ENCODE peak calls at places on chromosomes 4 and X, in six cellular contexts. K is A549, P is K562, C is SK-N-SH, Z is HCT116, R is HepG2. G is an unnamed sample.

GRCh38 chr4:143700420-143701352 is at the start of gene FREM3:
- DNase-seq in K (no peak), P (no peak), C (peak), Z (no peak), R (no peak), G (no peak)

GRCh38 chr4:39357002-39357401 is 9.2 kb downstream of the RFC1 start:
- DNase-seq in K (no peak), P (no peak), C (no peak), Z (no peak), R (no peak), G (peak)

GRCh38 chr4:77035153-77035552 is 40.6 kb downstream of the CCNI start:
- DNase-seq in K (no peak), P (no peak), C (no peak), Z (no peak), R (no peak), G (no peak)

GRCh38 chr4:124641715-124642380 is 70.7 kb downstream of the ANKRD50 start:
- DNase-seq in K (peak), P (no peak), C (no peak), Z (peak), R (no peak), G (peak)

GRCh38 chr4:6556263-6556662 is 18.7 kb upstream of the MAN2B2 start:
- DNase-seq in K (no peak), P (no peak), C (no peak), Z (no peak), R (no peak), G (no peak)

GRCh38 chr4:73676136-73676535 is 55.9 kb upstream of the RASSF6 start:
- DNase-seq in K (no peak), P (no peak), C (no peak), Z (no peak), R (no peak), G (no peak)

GRCh38 chrX:153944140-153944799 is at the start of gene RENBP:
- DNase-seq in K (no peak), P (peak), C (peak), Z (no peak), R (no peak), G (no peak)

GRCh38 chrX:63421411-63421810 is 70.3 kb upstream of the SPIN4 start:
- DNase-seq in K (no peak), P (no peak), C (no peak), Z (no peak), R (no peak), G (no peak)

GRCh38 chr4:56803473-56803872 is 18.0 kb downstream of the SPINK2 start:
- DNase-seq in K (no peak), P (no peak), C (no peak), Z (no peak), R (no peak), G (peak)

GRCh38 chr4:37623125-37623524 is 63.1 kb downstream of the RELL1 start:
- DNase-seq in K (no peak), P (no peak), C (no peak), Z (no peak), R (no peak), G (no peak)

GRCh38 chrX:130053236-130053635 is 57.1 kb downstream of the ELF4 start:
- DNase-seq in K (no peak), P (no peak), C (no peak), Z (no peak), R (no peak), G (no peak)

GRCh38 chrX:120485562-120486520 is 16.7 kb upstream of the LAMP2 start:
- DNase-seq in K (peak), P (peak), C (peak), Z (peak), R (peak), G (peak)

GRCh38 chr4:138671606-138672084 is 343.9 kb upstream of the NOCT start:
- DNase-seq in K (no peak), P (peak), C (no peak), Z (no peak), R (no peak), G (no peak)

GRCh38 chr4:167021545-167022155 is 212.6 kb downstream of the SPOCK3 start:
- DNase-seq in K (peak), P (peak), C (peak), Z (peak), R (peak), G (peak)

GRCh38 chrX:78314561-78314960 is 12.8 kb downstream of the CYSLTR1 start:
- DNase-seq in K (no peak), P (no peak), C (no peak), Z (no peak), R (no peak), G (peak)

GRCh38 chr4:75653845-75654503 is 19.2 kb downstream of the G3BP2 start:
- DNase-seq in K (peak), P (peak), C (peak), Z (no peak), R (peak), G (no peak)

GRCh38 chr4:8737601-8738279 is 133.9 kb downstream of the HMX1 start:
- DNase-seq in K (no peak), P (no peak), C (peak), Z (no peak), R (no peak), G (no peak)

GRCh38 chr4:24266951-24267577 is 317.3 kb downstream of the DHX15 start:
- DNase-seq in K (no peak), P (no peak), C (no peak), Z (no peak), R (no peak), G (no peak)

GRCh38 chr4:123952530-123953274 is 556.1 kb downstream of the SPRY1 start:
- DNase-seq in K (no peak), P (no peak), C (no peak), Z (no peak), R (no peak), G (no peak)

GRCh38 chrX:140132937-140133336 is 167.6 kb upstream of the CXorf66 start:
- DNase-seq in K (no peak), P (no peak), C (no peak), Z (no peak), R (no peak), G (no peak)

GRCh38 chr4:153485860-153486259 is 19.7 kb downstream of the TMEM131L start:
- DNase-seq in K (no peak), P (no peak), C (no peak), Z (no peak), R (no peak), G (no peak)

GRCh38 chr4:128517739-128518510 is 230.3 kb upstream of the PGRMC2 start:
- DNase-seq in K (peak), P (peak), C (peak), Z (peak), R (peak), G (peak)

GRCh38 chrX:8484360-8484759 is 19.7 kb downstream of the VCX3B start:
- DNase-seq in K (no peak), P (no peak), C (no peak), Z (no peak), R (no peak), G (no peak)

GRCh38 chr4:124253080-124253479 is 459.5 kb downstream of the ANKRD50 start:
- DNase-seq in K (no peak), P (no peak), C (no peak), Z (no peak), R (no peak), G (no peak)

GRCh38 chrX:12145402-12145801 is 7.1 kb downstream of the FRMPD4 start:
- DNase-seq in K (no peak), P (no peak), C (no peak), Z (no peak), R (no peak), G (no peak)

GRCh38 chr4:61273237-61273636 is 73.1 kb downstream of the ADGRL3 start:
- DNase-seq in K (peak), P (no peak), C (no peak), Z (no peak), R (no peak), G (peak)
- TF ChIP-seq MAX in K (no peak), P (no peak), C (no peak), Z (no peak), R (no peak), G (no peak)

GRCh38 chr4:1512081-1512737 is 106.0 kb upstream of the NKX1-1 start:
- DNase-seq in K (no peak), P (no peak), C (no peak), Z (no peak), R (no peak), G (no peak)
- H3K4me3 ChIP-seq in K (no peak), P (no peak), C (no peak), Z (no peak), R (no peak), G (no peak)

DNA sequence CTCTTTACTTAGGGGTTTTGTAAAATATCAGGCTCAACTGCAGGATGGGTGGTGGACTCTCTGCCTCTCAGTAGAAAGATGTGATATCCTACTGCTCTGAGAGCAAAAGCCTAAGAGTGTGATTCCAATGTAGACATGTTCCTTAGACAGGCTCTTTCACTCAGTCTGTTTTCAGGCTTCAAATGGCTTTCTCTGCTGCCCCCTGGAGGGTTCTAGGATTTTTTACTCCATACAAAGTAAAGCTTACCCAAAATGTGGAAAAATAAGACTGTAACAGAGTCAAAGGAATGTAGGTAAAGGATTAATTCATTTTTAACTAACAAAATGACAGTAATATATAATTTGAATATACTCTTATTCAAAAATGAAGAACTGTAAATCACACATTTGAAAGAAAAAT is 32.1 kb downstream of the ZGRF1 start:
- DNase-seq in K (peak), P (peak), C (peak), Z (peak), R (peak), G (peak)
- TF ChIP-seq MAX in K (no peak), P (no peak), C (no peak), Z (no peak), R (no peak), G (no peak)

GRCh38 chrX:19746919-19747671 is 140.3 kb downstream of the SH3KBP1 start:
- DNase-seq in K (no peak), P (no peak), C (no peak), Z (no peak), R (peak), G (no peak)
- H3K4me3 ChIP-seq in K (no peak), P (no peak), C (no peak), Z (no peak), R (no peak), G (no peak)

GRCh38 chr4:184795214-184795844 is 30.4 kb downstream of the ACSL1 start:
- DNase-seq in K (no peak), P (no peak), C (no peak), Z (no peak), R (no peak), G (no peak)
- TF ChIP-seq MAX in K (no peak), P (no peak), C (no peak), Z (no peak), R (no peak), G (no peak)

GRCh38 chrX:48574270-48575266 is at the start of gene RBM3:
- DNase-seq in K (peak), P (peak), C (peak), Z (peak), R (peak), G (peak)

GRCh38 chrX:48576108-48576507 is 1.8 kb downstream of the RBM3 start:
- DNase-seq in K (no peak), P (peak), C (no peak), Z (no peak), R (no peak), G (no peak)

GRCh38 chrX:48578661-48579128 is 4.4 kb downstream of the RBM3 start:
- DNase-seq in K (no peak), P (no peak), C (no peak), Z (no peak), R (no peak), G (no peak)

GRCh38 chrX:48573690-48574269 is 504 bp upstream of the RBM3 start:
- DNase-seq in K (no peak), P (peak), C (peak), Z (no peak), R (no peak), G (no peak)

GRCh38 chrX:48575642-48576041 is 1.4 kb downstream of the RBM3 start:
- DNase-seq in K (no peak), P (peak), C (no peak), Z (no peak), R (no peak), G (no peak)
- H3K4me3 ChIP-seq in K (peak), P (peak), C (peak), Z (peak), R (peak), G (peak)

GRCh38 chr4:101227715-101228114 is 119.6 kb downstream of the PPP3CA start:
- DNase-seq in K (no peak), P (no peak), C (no peak), Z (no peak), R (no peak), G (no peak)
- TF ChIP-seq MAX in K (no peak), P (no peak), C (no peak), Z (no peak), R (no peak), G (no peak)